ENCODE peak calls at places on chromosomes 6 and 20, in four cellular contexts. B is ascending aorta, N is neural progenitor cell, F is foreskin fibroblast. S is an unnamed sample.

GRCh38 chr20:33859157-33859695 is 48.1 kb downstream of the CHMP4B start:
- DNase-seq in B (no peak), N (no peak), F (no peak), S (no peak)

GRCh38 chr20:14634666-14635065 is 297.3 kb upstream of the FLRT3 start:
- DNase-seq in B (no peak), N (no peak), F (no peak), S (no peak)

GRCh38 chr20:22763257-22763906 is 179.0 kb upstream of the FOXA2 start:
- DNase-seq in B (no peak), N (no peak), F (no peak), S (peak)

GRCh38 chr6:29834564-29835436 is 7.2 kb downstream of the HLA-G start:
- DNase-seq in B (no peak), N (peak), F (no peak), S (no peak)

GRCh38 chr20:9294081-9294480 is 220.3 kb upstream of the LAMP5 start:
- DNase-seq in B (no peak), N (no peak), F (peak), S (peak)

GRCh38 chr20:24796236-24796635 is 152.8 kb upstream of the CST7 start:
- DNase-seq in B (no peak), N (no peak), F (no peak), S (no peak)

GRCh38 chr6:41528409-41528963 is 17.7 kb upstream of the FOXP4 start:
- DNase-seq in B (no peak), N (no peak), F (no peak), S (no peak)

GRCh38 chr6:43774776-43775583 is 5.0 kb downstream of the VEGFA start:
- DNase-seq in B (no peak), N (peak), F (peak), S (no peak)

GRCh38 chr6:35294308-35294945 is 3.2 kb upstream of the DEF6 start:
- DNase-seq in B (no peak), N (peak), F (peak), S (no peak)

GRCh38 chr6:16670617-16671051 is 90.6 kb downstream of the ATXN1 start:
- DNase-seq in B (no peak), N (no peak), F (no peak), S (no peak)

GRCh38 chr20:23199356-23199755 is 113.2 kb upstream of the CD93 start:
- DNase-seq in B (no peak), N (no peak), F (no peak), S (no peak)

GRCh38 chr6:117502580-117502979 is 20.1 kb downstream of the DCBLD1 start:
- DNase-seq in B (no peak), N (no peak), F (no peak), S (no peak)

GRCh38 chr20:46087161-46087560 is 2.6 kb downstream of the NCOA5 start:
- DNase-seq in B (no peak), N (no peak), F (no peak), S (no peak)

GRCh38 chr20:33561981-33562601 is 72.2 kb downstream of the CBFA2T2 start:
- DNase-seq in B (no peak), N (peak), F (peak), S (peak)

GRCh38 chr6:5359413-5359812 is 98.1 kb downstream of the FARS2 start:
- DNase-seq in B (no peak), N (no peak), F (no peak), S (no peak)

GRCh38 chr20:35327074-35327976 is 35.1 kb upstream of the FAM83C start:
- DNase-seq in B (no peak), N (no peak), F (peak), S (no peak)

GRCh38 chr6:129863664-129864063 is 2.5 kb upstream of the TMEM244 start:
- DNase-seq in B (no peak), N (no peak), F (peak), S (peak)

GRCh38 chr6:170073846-170074245 is 217.0 kb downstream of the DLL1 start:
- DNase-seq in B (no peak), N (no peak), F (no peak), S (no peak)

GRCh38 chr6:136737343-136738177 is 54.7 kb downstream of the MAP3K5 start:
- DNase-seq in B (no peak), N (no peak), F (no peak), S (no peak)

GRCh38 chr6:88586371-88587157 is 376.9 kb downstream of the RNGTT start:
- DNase-seq in B (peak), N (peak), F (no peak), S (no peak)

GRCh38 chr6:70599187-70599586 is 32.5 kb downstream of the SDHAF4 start:
- DNase-seq in B (no peak), N (no peak), F (no peak), S (no peak)

GRCh38 chr20:44610313-44610965 is 28.1 kb downstream of the PKIG start:
- DNase-seq in B (no peak), N (no peak), F (no peak), S (no peak)

GRCh38 chr6:127858992-127859391 is 41.9 kb downstream of the THEMIS start:
- DNase-seq in B (no peak), N (no peak), F (no peak), S (no peak)

GRCh38 chr6:162882817-162883481 is 155.2 kb downstream of the PACRG start:
- DNase-seq in B (no peak), N (no peak), F (no peak), S (no peak)

GRCh38 chr6:169070506-169071176 is 183.0 kb downstream of the THBS2 start:
- DNase-seq in B (peak), N (no peak), F (peak), S (peak)

GRCh38 chr6:79233611-79234149 is 802 bp downstream of the HMGN3 start:
- DNase-seq in B (peak), N (peak), F (peak), S (peak)

GRCh38 chr6:129498950-129499870 is 210.8 kb downstream of the ARHGAP18 start:
- DNase-seq in B (no peak), N (peak), F (no peak), S (peak)

GRCh38 chr20:39069976-39070375 is 107.8 kb downstream of the DHX35 start:
- DNase-seq in B (no peak), N (no peak), F (peak), S (no peak)

GRCh38 chr6:27669278-27669797 is 196.4 kb upstream of the ZNF184 start:
- DNase-seq in B (no peak), N (peak), F (no peak), S (no peak)

GRCh38 chr6:624979-625378 is 31.9 kb downstream of the HUS1B start:
- DNase-seq in B (no peak), N (peak), F (peak), S (no peak)

GRCh38 chr6:37777272-37777736 is 42.2 kb upstream of the ZFAND3 start:
- DNase-seq in B (no peak), N (no peak), F (no peak), S (no peak)

GRCh38 chr6:157990321-157991066 is 8.8 kb downstream of the SYNJ2 start:
- DNase-seq in B (no peak), N (no peak), F (no peak), S (no peak)

GRCh38 chr6:33577106-33577535 is 3.0 kb downstream of the BAK1 start:
- DNase-seq in B (peak), N (no peak), F (no peak), S (no peak)

GRCh38 chr6:1242439-1242838 is 69.5 kb upstream of the FOXQ1 start:
- DNase-seq in B (no peak), N (no peak), F (peak), S (peak)

GRCh38 chr20:17872434-17872833 is 96.2 kb downstream of the SNX5 start:
- DNase-seq in B (no peak), N (no peak), F (no peak), S (no peak)

GRCh38 chr6:89939144-89939543 is 44.9 kb downstream of the GJA10 start:
- DNase-seq in B (no peak), N (no peak), F (no peak), S (no peak)

GRCh38 chr20:39853664-39854063 is 835.4 kb downstream of the MAFB start:
- DNase-seq in B (no peak), N (peak), F (peak), S (peak)

GRCh38 chr6:139846538-139847321 is 472.3 kb upstream of the CITED2 start:
- DNase-seq in B (no peak), N (peak), F (no peak), S (no peak)

DNA sequence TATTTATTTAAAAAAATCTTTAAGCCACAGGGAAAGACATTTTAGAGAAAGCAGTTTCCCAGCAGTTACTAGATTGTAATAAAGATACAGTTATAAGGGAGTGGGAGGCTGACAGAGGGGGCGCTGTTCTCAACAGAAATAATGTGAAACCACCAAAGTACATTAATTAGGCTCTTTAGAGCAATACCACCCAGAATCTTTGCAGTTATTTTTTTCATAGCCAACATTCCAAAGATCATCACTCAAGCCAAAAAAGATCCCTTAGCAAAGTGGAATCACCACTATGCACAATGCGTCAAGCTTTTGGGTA is 331.3 kb upstream of the DEFB112 start:
- DNase-seq in B (no peak), N (peak), F (no peak), S (no peak)
- H3K4me3 ChIP-seq in B (no peak), N (no peak), F (no peak), S (no peak)

GRCh38 chr6:168043848-168044415 is 35.1 kb downstream of the FRMD1 start:
- DNase-seq in B (no peak), N (no peak), F (no peak), S (no peak)
- TF ChIP-seq CTCF in B (no peak), N (no peak), F (no peak), S (no peak)

GRCh38 chr6:159168536-159169192 is 536 bp upstream of the FNDC1 start:
- DNase-seq in B (no peak), N (peak), F (peak), S (no peak)
- H3K4me3 ChIP-seq in B (peak), N (peak), F (peak), S (peak)

DNA sequence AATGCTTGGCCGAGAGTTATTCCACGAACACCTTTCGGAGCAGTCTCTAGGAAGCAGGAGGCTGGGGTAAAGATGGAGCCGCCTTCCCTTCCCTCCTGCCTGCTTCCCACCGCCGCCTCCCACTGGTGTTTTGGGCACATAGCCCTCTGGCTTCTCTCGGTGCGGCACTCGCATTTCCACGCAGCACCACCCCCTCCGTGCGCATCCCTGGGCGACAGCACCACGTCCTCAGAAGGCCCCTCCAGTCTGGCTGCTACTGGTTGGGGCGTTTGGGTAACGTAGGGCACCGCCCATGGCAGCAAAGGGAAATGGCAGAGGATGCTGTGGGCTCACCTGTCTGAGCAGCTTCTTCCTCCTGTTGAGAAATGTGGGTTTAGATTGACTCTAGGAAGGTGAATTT is 2.4 kb downstream of the COL20A1 start:
- DNase-seq in B (no peak), N (no peak), F (no peak), S (no peak)
- TF ChIP-seq CTCF in B (no peak), N (no peak), F (no peak), S (peak)